ENCODE peak calls at places on chromosome 11, in seven cellular contexts. K, I, B, H, C, J and L are unnamed samples.

GRCh38 chr11:96173424-96173823 is 169.6 kb downstream of the MAML2 start:
- DNase-seq in K (no peak), I (no peak), B (no peak), H (no peak), C (no peak), J (no peak), L (no peak)

GRCh38 chr11:130720232-130720787 is 196.0 kb downstream of the SNX19 start:
- DNase-seq in K (no peak), I (no peak), B (no peak), H (no peak), C (no peak), J (no peak), L (no peak)

GRCh38 chr11:114819028-114819427 is 140.7 kb downstream of the NXPE2 start:
- DNase-seq in K (no peak), I (no peak), B (no peak), H (no peak), C (no peak), J (no peak), L (no peak)

GRCh38 chr11:118953265-118953664 is 2.8 kb upstream of the UPK2 start:
- DNase-seq in K (no peak), I (peak; percentile 73), B (no peak), H (no peak), C (peak; percentile 35), J (peak; percentile 88), L (no peak)

GRCh38 chr11:78840623-78841022 is 266.0 kb upstream of the NARS2 start:
- DNase-seq in K (no peak), I (no peak), B (peak; percentile 31), H (no peak), C (no peak), J (no peak), L (no peak)

GRCh38 chr11:64690235-64690634 is 32.8 kb downstream of the NRXN2 start:
- DNase-seq in K (no peak), I (no peak), B (no peak), H (no peak), C (no peak), J (no peak), L (no peak)

GRCh38 chr11:128711136-128711535 is 17.3 kb downstream of the FLI1 start:
- DNase-seq in K (no peak), I (no peak), B (no peak), H (no peak), C (no peak), J (no peak), L (no peak)

GRCh38 chr11:46050065-46050464 is 71.2 kb downstream of the PHF21A start:
- DNase-seq in K (no peak), I (no peak), B (peak; percentile 57), H (peak; percentile 8), C (peak; percentile 80), J (no peak), L (no peak)

GRCh38 chr11:44958165-44958564 is 7.5 kb upstream of the TP53I11 start:
- DNase-seq in K (no peak), I (no peak), B (no peak), H (no peak), C (no peak), J (no peak), L (no peak)

GRCh38 chr11:134838708-134839107 is 426.7 kb upstream of the B3GAT1 start:
- DNase-seq in K (no peak), I (no peak), B (no peak), H (no peak), C (no peak), J (no peak), L (no peak)

GRCh38 chr11:62540804-62541671 is 5.6 kb downstream of the AHNAK start:
- DNase-seq in K (no peak), I (no peak), B (no peak), H (no peak), C (peak; percentile 54), J (no peak), L (no peak)

GRCh38 chr11:93476796-93477195 is 66.4 kb downstream of the SMCO4 start:
- DNase-seq in K (no peak), I (no peak), B (no peak), H (no peak), C (peak; percentile 30), J (no peak), L (no peak)

GRCh38 chr11:32259641-32260081 is 168.8 kb downstream of the RCN1 start:
- DNase-seq in K (no peak), I (peak; percentile 28), B (no peak), H (peak; percentile 31), C (peak; percentile 48), J (peak; percentile 22), L (no peak)

GRCh38 chr11:102724904-102725515 is at the start of gene MMP8:
- DNase-seq in K (no peak), I (no peak), B (no peak), H (no peak), C (no peak), J (no peak), L (no peak)

GRCh38 chr11:112249871-112250590 is 10.6 kb downstream of the PLET1 start:
- DNase-seq in K (no peak), I (no peak), B (no peak), H (no peak), C (no peak), J (no peak), L (no peak)